ENCODE peak calls at places on chromosomes 5 and 9, in eight cellular contexts. One of them, this sample, is unnamed.

GRCh38 chr5:107254902-107255234 is 415.9 kb downstream of the EFNA5 start:
- DNase-seq in ovary: no peak
- DNase-seq in esophagus squamous epithelium: no peak
- DNase-seq in aorta: no peak
- DNase-seq in colonic mucosa: no peak
- DNase-seq in breast epithelium: no peak
- DNase-seq in transverse colon: no peak
- DNase-seq in left ventricle myocardium inferior: no peak
- DNase-seq in this sample: no peak

GRCh38 chr5:17374157-17374556 is 123.9 kb upstream of the TAF11L2 start:
- DNase-seq in aorta: no peak
- DNase-seq in breast epithelium: no peak
- DNase-seq in transverse colon: no peak
- DNase-seq in ovary: no peak
- DNase-seq in left ventricle myocardium inferior: no peak
- DNase-seq in esophagus squamous epithelium: no peak
- DNase-seq in colonic mucosa: no peak
- DNase-seq in this sample: no peak

GRCh38 chr9:106575903-106576755 is 286.8 kb upstream of the ZNF462 start:
- DNase-seq in transverse colon: no peak
- DNase-seq in ovary: no peak
- DNase-seq in left ventricle myocardium inferior: no peak
- DNase-seq in aorta: no peak
- DNase-seq in esophagus squamous epithelium: no peak
- DNase-seq in breast epithelium: no peak
- DNase-seq in colonic mucosa: no peak
- DNase-seq in this sample: no peak

GRCh38 chr5:1542011-1542410 is 18.3 kb upstream of the LPCAT1 start:
- DNase-seq in transverse colon: no peak
- DNase-seq in ovary: no peak
- DNase-seq in breast epithelium: peak; percentile 14
- DNase-seq in esophagus squamous epithelium: no peak
- DNase-seq in colonic mucosa: peak; percentile 15
- DNase-seq in left ventricle myocardium inferior: no peak
- DNase-seq in aorta: peak; percentile 42
- DNase-seq in this sample: no peak

GRCh38 chr9:90044710-90045151 is 439.9 kb downstream of the GADD45G start:
- DNase-seq in ovary: no peak
- DNase-seq in breast epithelium: no peak
- DNase-seq in colonic mucosa: no peak
- DNase-seq in transverse colon: no peak
- DNase-seq in left ventricle myocardium inferior: no peak
- DNase-seq in aorta: no peak
- DNase-seq in esophagus squamous epithelium: no peak
- DNase-seq in this sample: no peak

GRCh38 chr5:91541696-91542095 is 158.6 kb upstream of the ARRDC3 start:
- DNase-seq in colonic mucosa: no peak
- DNase-seq in transverse colon: no peak
- DNase-seq in aorta: no peak
- DNase-seq in esophagus squamous epithelium: no peak
- DNase-seq in left ventricle myocardium inferior: no peak
- DNase-seq in ovary: no peak
- DNase-seq in breast epithelium: no peak
- DNase-seq in this sample: no peak

GRCh38 chr5:136810198-136810823 is 445.0 kb upstream of the TRPC7 start:
- DNase-seq in aorta: no peak
- DNase-seq in ovary: no peak
- DNase-seq in transverse colon: no peak
- DNase-seq in colonic mucosa: no peak
- DNase-seq in left ventricle myocardium inferior: no peak
- DNase-seq in esophagus squamous epithelium: no peak
- DNase-seq in breast epithelium: no peak
- DNase-seq in this sample: peak; percentile 23

GRCh38 chr5:157903117-157903450 is 44.1 kb upstream of the CLINT1 start:
- DNase-seq in aorta: no peak
- DNase-seq in ovary: no peak
- DNase-seq in esophagus squamous epithelium: no peak
- DNase-seq in colonic mucosa: no peak
- DNase-seq in transverse colon: no peak
- DNase-seq in breast epithelium: no peak
- DNase-seq in left ventricle myocardium inferior: no peak
- DNase-seq in this sample: no peak

GRCh38 chr5:167770461-167770860 is 521.0 kb upstream of the WWC1 start:
- DNase-seq in breast epithelium: no peak
- DNase-seq in transverse colon: no peak
- DNase-seq in ovary: no peak
- DNase-seq in esophagus squamous epithelium: no peak
- DNase-seq in left ventricle myocardium inferior: no peak
- DNase-seq in colonic mucosa: no peak
- DNase-seq in aorta: no peak
- DNase-seq in this sample: no peak

GRCh38 chr5:175444060-175444904 is at the start of gene DRD1:
- DNase-seq in breast epithelium: no peak
- DNase-seq in left ventricle myocardium inferior: no peak
- DNase-seq in ovary: no peak
- DNase-seq in transverse colon: peak; percentile 26
- DNase-seq in colonic mucosa: peak; percentile 42
- DNase-seq in esophagus squamous epithelium: no peak
- DNase-seq in aorta: peak; percentile 56
- DNase-seq in this sample: peak; percentile 54

GRCh38 chr5:124876564-124876963 is 130.1 kb upstream of the ZNF608 start:
- DNase-seq in left ventricle myocardium inferior: no peak
- DNase-seq in transverse colon: no peak
- DNase-seq in esophagus squamous epithelium: no peak
- DNase-seq in breast epithelium: no peak
- DNase-seq in aorta: no peak
- DNase-seq in colonic mucosa: no peak
- DNase-seq in ovary: no peak
- DNase-seq in this sample: no peak

GRCh38 chr5:33275921-33276705 is 164.7 kb upstream of the TARS1 start:
- DNase-seq in esophagus squamous epithelium: no peak
- DNase-seq in transverse colon: no peak
- DNase-seq in breast epithelium: no peak
- DNase-seq in ovary: no peak
- DNase-seq in left ventricle myocardium inferior: no peak
- DNase-seq in aorta: no peak
- DNase-seq in colonic mucosa: no peak
- DNase-seq in this sample: no peak

GRCh38 chr5:38638656-38639055 is 82.2 kb upstream of the LIFR start:
- DNase-seq in colonic mucosa: no peak
- DNase-seq in left ventricle myocardium inferior: no peak
- DNase-seq in esophagus squamous epithelium: no peak
- DNase-seq in aorta: no peak
- DNase-seq in transverse colon: no peak
- DNase-seq in ovary: no peak
- DNase-seq in breast epithelium: no peak
- DNase-seq in this sample: no peak

GRCh38 chr9:137761032-137761431 is 116.5 kb upstream of the CACNA1B start:
- DNase-seq in transverse colon: no peak
- DNase-seq in aorta: no peak
- DNase-seq in colonic mucosa: no peak
- DNase-seq in esophagus squamous epithelium: no peak
- DNase-seq in breast epithelium: no peak
- DNase-seq in ovary: no peak
- DNase-seq in left ventricle myocardium inferior: no peak
- DNase-seq in this sample: no peak

GRCh38 chr9:10704720-10705119 is 91.9 kb upstream of the PTPRD start:
- DNase-seq in ovary: no peak
- DNase-seq in transverse colon: no peak
- DNase-seq in left ventricle myocardium inferior: no peak
- DNase-seq in esophagus squamous epithelium: no peak
- DNase-seq in colonic mucosa: no peak
- DNase-seq in aorta: no peak
- DNase-seq in breast epithelium: no peak
- DNase-seq in this sample: no peak

GRCh38 chr9:84669293-84670105 is at the start of gene NTRK2:
- DNase-seq in aorta: peak; percentile 50
- DNase-seq in left ventricle myocardium inferior: peak; percentile 36
- DNase-seq in ovary: peak; percentile 62
- DNase-seq in esophagus squamous epithelium: no peak
- DNase-seq in breast epithelium: peak; percentile 59
- DNase-seq in transverse colon: no peak
- DNase-seq in colonic mucosa: peak; percentile 18
- DNase-seq in this sample: peak; percentile 34

GRCh38 chr9:91423785-91424402 is at the start of gene NFIL3:
- DNase-seq in colonic mucosa: peak; percentile 76
- DNase-seq in transverse colon: peak; percentile 87
- DNase-seq in ovary: peak; percentile 88
- DNase-seq in left ventricle myocardium inferior: peak; percentile 84
- DNase-seq in esophagus squamous epithelium: peak; percentile 26
- DNase-seq in aorta: peak; percentile 91
- DNase-seq in breast epithelium: peak; percentile 78
- DNase-seq in this sample: peak; percentile 94

GRCh38 chr9:91426123-91426745 is 2.6 kb upstream of the NFIL3 start:
- DNase-seq in colonic mucosa: no peak
- DNase-seq in transverse colon: no peak
- DNase-seq in esophagus squamous epithelium: no peak
- DNase-seq in left ventricle myocardium inferior: no peak
- DNase-seq in ovary: no peak
- DNase-seq in breast epithelium: no peak
- DNase-seq in aorta: no peak
- DNase-seq in this sample: no peak

GRCh38 chr9:91422832-91423711 is 560 bp downstream of the NFIL3 start:
- DNase-seq in transverse colon: peak; percentile 75
- DNase-seq in esophagus squamous epithelium: no peak
- DNase-seq in colonic mucosa: peak; percentile 74
- DNase-seq in aorta: peak; percentile 73
- DNase-seq in left ventricle myocardium inferior: peak; percentile 56
- DNase-seq in ovary: peak; percentile 77
- DNase-seq in breast epithelium: peak; percentile 77
- DNase-seq in this sample: peak; percentile 60

GRCh38 chr9:91424403-91425176 is 958 bp upstream of the NFIL3 start:
- DNase-seq in ovary: peak; percentile 92
- DNase-seq in transverse colon: peak; percentile 87
- DNase-seq in aorta: peak; percentile 92
- DNase-seq in colonic mucosa: peak; percentile 81
- DNase-seq in esophagus squamous epithelium: no peak
- DNase-seq in breast epithelium: peak; percentile 88
- DNase-seq in left ventricle myocardium inferior: peak; percentile 85
- DNase-seq in this sample: peak; percentile 93

DNA sequence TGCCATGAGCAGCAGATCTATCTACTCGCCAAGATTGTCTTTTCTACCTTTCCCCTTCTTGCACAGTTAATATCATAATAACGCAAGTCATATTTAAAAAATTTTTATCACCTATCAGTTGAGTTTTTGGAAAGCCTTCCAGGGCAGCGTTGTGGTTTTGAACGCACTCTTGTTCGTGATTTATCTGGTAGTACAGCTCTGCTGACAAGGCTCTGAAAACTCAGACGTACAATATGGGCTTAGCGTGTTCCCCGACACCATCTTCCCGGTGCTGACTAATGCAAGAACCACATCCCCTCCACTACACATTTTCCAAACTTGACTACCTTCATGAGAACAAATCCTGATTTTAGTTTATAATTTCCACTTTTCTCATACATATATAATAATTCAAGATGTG is 1.6 kb upstream of the NFIL3 start:
- DNase-seq in colonic mucosa: no peak
- DNase-seq in left ventricle myocardium inferior: no peak
- DNase-seq in breast epithelium: no peak
- DNase-seq in aorta: no peak
- DNase-seq in transverse colon: no peak
- DNase-seq in esophagus squamous epithelium: no peak
- DNase-seq in ovary: no peak
- DNase-seq in this sample: no peak
- H3K27ac ChIP-seq in colonic mucosa: peak overlapping the region; percentile 92
- H3K27ac ChIP-seq in left ventricle myocardium inferior: peak overlapping the region; percentile 97
- H3K27ac ChIP-seq in breast epithelium: peak overlapping the region; percentile 98
- H3K27ac ChIP-seq in aorta: no peak overlapping the region
- H3K27ac ChIP-seq in transverse colon: peak overlapping the region; percentile 97
- H3K27ac ChIP-seq in esophagus squamous epithelium: peak overlapping the region; percentile 98
- H3K27ac ChIP-seq in ovary: peak overlapping the region; percentile 95
- H3K27ac ChIP-seq in this sample: peak overlapping the region; percentile 99

GRCh38 chr9:29241320-29241719 is 1668.0 kb upstream of the C9orf72 start:
- DNase-seq in transverse colon: no peak
- DNase-seq in left ventricle myocardium inferior: no peak
- DNase-seq in breast epithelium: no peak
- DNase-seq in aorta: no peak
- DNase-seq in ovary: no peak
- DNase-seq in esophagus squamous epithelium: no peak
- DNase-seq in colonic mucosa: no peak
- DNase-seq in this sample: no peak

GRCh38 chr9:29245351-29245750 is 1672.1 kb upstream of the C9orf72 start:
- DNase-seq in breast epithelium: no peak
- DNase-seq in esophagus squamous epithelium: no peak
- DNase-seq in left ventricle myocardium inferior: no peak
- DNase-seq in aorta: no peak
- DNase-seq in colonic mucosa: no peak
- DNase-seq in ovary: no peak
- DNase-seq in transverse colon: no peak
- DNase-seq in this sample: no peak
- H3K36me3 ChIP-seq in breast epithelium: no peaks in the 10 kb centered on the region
- H3K36me3 ChIP-seq in esophagus squamous epithelium: no peaks in the 10 kb centered on the region
- H3K36me3 ChIP-seq in left ventricle myocardium inferior: no peaks in the 10 kb centered on the region
- H3K36me3 ChIP-seq in aorta: no peaks in the 10 kb centered on the region
- H3K36me3 ChIP-seq in colonic mucosa: no peaks in the 10 kb centered on the region
- H3K36me3 ChIP-seq in ovary: no peaks in the 10 kb centered on the region
- H3K36me3 ChIP-seq in transverse colon: no peaks in the 10 kb centered on the region
- H3K36me3 ChIP-seq in this sample: no peaks in the 10 kb centered on the region

GRCh38 chr9:74642376-74642775 is 145.2 kb downstream of the RORB start:
- DNase-seq in ovary: no peak
- DNase-seq in transverse colon: no peak
- DNase-seq in breast epithelium: no peak
- DNase-seq in aorta: no peak
- DNase-seq in left ventricle myocardium inferior: no peak
- DNase-seq in esophagus squamous epithelium: no peak
- DNase-seq in colonic mucosa: no peak
- DNase-seq in this sample: no peak

GRCh38 chr9:74643303-74643933 is 146.3 kb downstream of the RORB start:
- DNase-seq in left ventricle myocardium inferior: no peak
- DNase-seq in esophagus squamous epithelium: no peak
- DNase-seq in transverse colon: no peak
- DNase-seq in colonic mucosa: no peak
- DNase-seq in breast epithelium: no peak
- DNase-seq in ovary: no peak
- DNase-seq in aorta: no peak
- DNase-seq in this sample: no peak

GRCh38 chr9:74645007-74645639 is 148.0 kb downstream of the RORB start:
- DNase-seq in aorta: no peak
- DNase-seq in esophagus squamous epithelium: no peak
- DNase-seq in left ventricle myocardium inferior: no peak
- DNase-seq in colonic mucosa: no peak
- DNase-seq in transverse colon: no peak
- DNase-seq in ovary: no peak
- DNase-seq in breast epithelium: no peak
- DNase-seq in this sample: no peak

GRCh38 chr9:74639112-74639511 is 142.0 kb downstream of the RORB start:
- DNase-seq in left ventricle myocardium inferior: no peak
- DNase-seq in colonic mucosa: no peak
- DNase-seq in ovary: no peak
- DNase-seq in transverse colon: no peak
- DNase-seq in breast epithelium: no peak
- DNase-seq in aorta: no peak
- DNase-seq in esophagus squamous epithelium: no peak
- DNase-seq in this sample: no peak

GRCh38 chr9:74644015-74644414 is 146.9 kb downstream of the RORB start:
- DNase-seq in esophagus squamous epithelium: no peak
- DNase-seq in left ventricle myocardium inferior: no peak
- DNase-seq in transverse colon: no peak
- DNase-seq in aorta: no peak
- DNase-seq in breast epithelium: no peak
- DNase-seq in ovary: no peak
- DNase-seq in colonic mucosa: no peak
- DNase-seq in this sample: no peak
- H3K27ac ChIP-seq in esophagus squamous epithelium: no peak overlapping the region
- H3K27ac ChIP-seq in left ventricle myocardium inferior: no peak overlapping the region
- H3K27ac ChIP-seq in transverse colon: no peak overlapping the region
- H3K27ac ChIP-seq in aorta: no peak overlapping the region
- H3K27ac ChIP-seq in breast epithelium: no peak overlapping the region
- H3K27ac ChIP-seq in ovary: no peak overlapping the region
- H3K27ac ChIP-seq in colonic mucosa: no peak overlapping the region
- H3K27ac ChIP-seq in this sample: no peak overlapping the region

GRCh38 chr5:71597001-71597400 is 9.9 kb downstream of the MCCC2 start:
- DNase-seq in breast epithelium: no peak
- DNase-seq in esophagus squamous epithelium: no peak
- DNase-seq in aorta: no peak
- DNase-seq in ovary: no peak
- DNase-seq in left ventricle myocardium inferior: no peak
- DNase-seq in transverse colon: no peak
- DNase-seq in colonic mucosa: no peak
- DNase-seq in this sample: no peak
- H3K36me3 ChIP-seq in breast epithelium: no peaks in the 10 kb centered on the region
- H3K36me3 ChIP-seq in esophagus squamous epithelium: peaks cover 20% of the 10 kb centered on the region
- H3K36me3 ChIP-seq in aorta: peaks cover 3% of the 10 kb centered on the region
- H3K36me3 ChIP-seq in ovary: no peaks in the 10 kb centered on the region
- H3K36me3 ChIP-seq in left ventricle myocardium inferior: peaks cover 64% of the 10 kb centered on the region
- H3K36me3 ChIP-seq in transverse colon: peaks cover 25% of the 10 kb centered on the region
- H3K36me3 ChIP-seq in colonic mucosa: no peaks in the 10 kb centered on the region
- H3K36me3 ChIP-seq in this sample: peaks cover 74% of the 10 kb centered on the region